ENCODE peak calls at places on chromosomes 12 and 14, in five cellular contexts. K is mammary epithelial cell, P is astrocyte, C is uterus, S is AG04450. W is an unnamed sample.

GRCh38 chr12:70176290-70176689 is 66.9 kb upstream of the CNOT2 start:
- DNase-seq in K (no peak), P (no peak), C (no peak), S (no peak), W (no peak)

GRCh38 chr12:11812558-11813421 is 163.3 kb downstream of the ETV6 start:
- DNase-seq in K (peak), P (no peak), C (no peak), S (no peak), W (no peak)

GRCh38 chr14:34797747-34798583 is 77.2 kb downstream of the BAZ1A start:
- DNase-seq in K (no peak), P (no peak), C (no peak), S (no peak), W (no peak)

GRCh38 chr12:116635487-116635886 is 76.3 kb downstream of the MAP1LC3B2 start:
- DNase-seq in K (no peak), P (no peak), C (no peak), S (no peak), W (no peak)

GRCh38 chr12:63222582-63222981 is 71.6 kb upstream of the AVPR1A start:
- DNase-seq in K (no peak), P (no peak), C (no peak), S (no peak), W (no peak)

GRCh38 chr14:21382095-21382494 is 1.7 kb downstream of the SUPT16H start:
- DNase-seq in K (no peak), P (peak), C (no peak), S (no peak), W (no peak)

GRCh38 chr12:128787827-128788226 is 35.9 kb downstream of the SLC15A4 start:
- DNase-seq in K (no peak), P (no peak), C (no peak), S (no peak), W (no peak)

GRCh38 chr14:105075364-105076295 is 10.4 kb upstream of the GPR132 start:
- DNase-seq in K (no peak), P (no peak), C (no peak), S (no peak), W (no peak)

GRCh38 chr14:25518347-25518746 is 468.4 kb upstream of the STXBP6 start:
- DNase-seq in K (no peak), P (no peak), C (no peak), S (no peak), W (no peak)

GRCh38 chr12:1529862-1530591 is 64.4 kb downstream of the FBXL14 start:
- DNase-seq in K (no peak), P (no peak), C (no peak), S (no peak), W (no peak)

GRCh38 chr12:45685680-45686079 is 43.8 kb upstream of the ARID2 start:
- DNase-seq in K (no peak), P (no peak), C (no peak), S (no peak), W (no peak)

GRCh38 chr14:106848330-106849121 is 1322.1 kb downstream of the TMEM121 start:
- DNase-seq in K (peak), P (no peak), C (peak), S (no peak), W (peak)

GRCh38 chr12:58966939-58967338 is 46.6 kb upstream of the LRIG3 start:
- DNase-seq in K (peak), P (peak), C (no peak), S (no peak), W (no peak)

GRCh38 chr12:32501835-32502333 is 102.5 kb downstream of the FGD4 start:
- DNase-seq in K (peak), P (peak), C (peak), S (peak), W (peak)

GRCh38 chr12:20369164-20370000 is 1.0 kb downstream of the PDE3A start:
- DNase-seq in K (peak), P (peak), C (peak), S (no peak), W (no peak)

GRCh38 chr14:82694820-82695219 is 1161.2 kb upstream of the SEL1L start:
- DNase-seq in K (no peak), P (no peak), C (no peak), S (no peak), W (peak)

GRCh38 chr12:2552000-2552399 is 242.8 kb upstream of the FKBP4 start:
- DNase-seq in K (no peak), P (no peak), C (no peak), S (no peak), W (no peak)

GRCh38 chr14:88129306-88130056 is 124.5 kb downstream of the GPR65 start:
- DNase-seq in K (no peak), P (peak), C (no peak), S (no peak), W (no peak)

GRCh38 chr12:52522346-52523011 is 2.3 kb upstream of the KRT5 start:
- DNase-seq in K (peak), P (peak), C (no peak), S (no peak), W (peak)

DNA sequence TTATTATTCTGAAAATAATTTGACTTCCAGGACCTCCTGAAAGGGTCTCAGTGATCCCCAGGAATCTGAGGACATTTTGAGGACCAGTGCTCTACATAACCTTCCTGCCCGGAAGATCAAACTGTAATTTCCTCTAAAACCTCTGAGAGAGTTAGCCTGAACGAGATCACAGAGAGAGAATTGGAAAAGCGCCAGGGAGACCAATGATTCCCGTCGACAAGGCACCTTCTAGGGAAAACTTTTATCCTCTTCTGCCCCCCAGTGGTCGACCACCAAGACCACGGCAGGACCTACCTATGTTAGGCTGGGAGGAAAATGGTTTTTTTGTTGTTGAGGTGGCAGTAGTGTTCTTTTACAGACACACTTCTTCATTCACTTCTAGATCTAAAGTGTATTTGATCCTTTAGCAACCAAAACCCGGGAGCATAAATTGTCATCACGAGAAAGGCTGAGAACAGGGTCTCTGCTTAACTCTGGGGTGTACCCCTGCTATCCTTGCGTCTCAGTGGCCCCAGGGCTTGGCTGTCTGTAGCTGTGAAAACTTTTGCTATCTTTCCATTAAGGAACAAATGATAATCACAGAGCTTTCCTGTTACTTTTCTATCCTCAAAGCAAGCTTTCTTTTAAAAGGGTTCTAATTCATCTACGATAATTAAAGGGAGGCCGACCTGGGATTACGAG is 62.9 kb upstream of the NID2 start:
- DNase-seq in K (peak), P (peak), C (peak), S (peak), W (peak)
- TF ChIP-seq CTCF in K (peak), P (peak), C (peak), S (peak), W (peak)

DNA sequence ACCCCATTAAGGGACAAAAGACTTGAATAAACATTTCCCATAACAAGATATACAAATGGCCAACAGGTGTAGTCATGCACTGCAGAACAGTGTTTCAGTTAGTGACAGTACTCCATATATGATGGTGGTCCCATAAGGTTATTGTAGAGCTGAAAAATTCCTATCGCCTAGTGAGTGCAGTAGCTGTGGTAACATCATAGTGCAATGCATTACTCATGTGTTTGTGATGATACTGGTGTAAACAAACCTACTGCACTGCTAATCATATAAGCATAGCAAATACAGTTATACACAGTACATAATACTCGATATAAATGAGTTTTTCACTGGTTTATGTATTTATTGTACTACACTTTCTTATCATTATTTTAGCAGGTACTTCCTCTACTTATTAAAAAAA is 168.7 kb downstream of the C12orf75 start:
- DNase-seq in K (no peak), P (no peak), C (no peak), S (no peak), W (no peak)
- H3K27ac ChIP-seq in K (no peak), P (no peak), C (no peak), S (no peak), W (no peak)

GRCh38 chr14:99779751-99780150 is 13.5 kb upstream of the EML1 start:
- DNase-seq in K (peak), P (peak), C (no peak), S (no peak), W (no peak)
- TF ChIP-seq CTCF in K (no peak), P (no peak), C (no peak), S (no peak), W (no peak)

GRCh38 chr12:120264086-120264485 is 1.4 kb downstream of the PXN start:
- DNase-seq in K (no peak), P (no peak), C (no peak), S (no peak), W (no peak)
- H3K27ac ChIP-seq in K (peak), P (peak), C (peak), S (peak), W (peak)

DNA sequence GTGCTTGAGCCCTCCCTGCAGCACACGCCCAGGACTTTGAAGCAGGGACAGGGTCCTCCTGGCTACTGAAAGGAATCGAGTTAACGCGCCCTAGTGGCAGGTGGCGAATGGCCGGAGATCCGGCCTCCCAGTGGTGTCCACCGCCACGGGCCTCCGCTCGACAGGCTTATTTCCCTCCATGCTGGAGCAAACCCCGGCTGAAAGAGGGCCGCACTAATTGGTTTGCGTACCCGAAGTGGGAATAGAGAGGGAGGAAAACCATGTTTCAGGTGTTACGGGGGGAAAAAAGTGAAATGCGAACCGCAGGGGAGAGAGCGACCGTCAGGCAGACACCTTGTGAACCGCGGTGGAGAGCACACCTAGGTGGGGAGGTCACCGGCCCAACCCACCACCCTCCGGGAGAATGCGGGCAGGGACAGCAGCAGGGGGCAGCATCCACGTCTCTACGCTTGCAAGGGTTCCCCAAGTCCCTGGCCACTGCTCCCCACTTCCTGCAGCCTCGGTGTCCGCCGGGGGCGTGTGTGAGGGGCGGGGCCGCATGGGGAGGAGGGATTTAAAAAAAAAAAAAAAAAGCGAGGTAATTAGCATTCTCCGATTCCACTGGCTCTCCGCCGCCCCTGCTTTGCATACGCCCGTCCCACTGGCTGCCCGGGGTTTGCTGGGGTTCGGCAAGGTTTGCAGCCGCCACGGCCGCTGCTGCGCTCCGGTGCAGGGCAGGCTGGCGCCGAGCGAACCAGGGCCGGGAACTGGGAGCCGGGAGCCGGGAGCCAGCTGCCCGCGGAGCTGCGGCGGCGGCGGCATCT is 224.6 kb upstream of the CRY1 start:
- DNase-seq in K (peak), P (peak), C (no peak), S (peak), W (peak)
- TF ChIP-seq CTCF in K (peak), P (peak), C (no peak), S (peak), W (peak)

GRCh38 chr12:109085590-109085989 is 7.7 kb downstream of the ALKBH2 start:
- DNase-seq in K (no peak), P (no peak), C (no peak), S (no peak), W (no peak)
- H3K27ac ChIP-seq in K (no peak), P (no peak), C (no peak), S (no peak), W (peak)

DNA sequence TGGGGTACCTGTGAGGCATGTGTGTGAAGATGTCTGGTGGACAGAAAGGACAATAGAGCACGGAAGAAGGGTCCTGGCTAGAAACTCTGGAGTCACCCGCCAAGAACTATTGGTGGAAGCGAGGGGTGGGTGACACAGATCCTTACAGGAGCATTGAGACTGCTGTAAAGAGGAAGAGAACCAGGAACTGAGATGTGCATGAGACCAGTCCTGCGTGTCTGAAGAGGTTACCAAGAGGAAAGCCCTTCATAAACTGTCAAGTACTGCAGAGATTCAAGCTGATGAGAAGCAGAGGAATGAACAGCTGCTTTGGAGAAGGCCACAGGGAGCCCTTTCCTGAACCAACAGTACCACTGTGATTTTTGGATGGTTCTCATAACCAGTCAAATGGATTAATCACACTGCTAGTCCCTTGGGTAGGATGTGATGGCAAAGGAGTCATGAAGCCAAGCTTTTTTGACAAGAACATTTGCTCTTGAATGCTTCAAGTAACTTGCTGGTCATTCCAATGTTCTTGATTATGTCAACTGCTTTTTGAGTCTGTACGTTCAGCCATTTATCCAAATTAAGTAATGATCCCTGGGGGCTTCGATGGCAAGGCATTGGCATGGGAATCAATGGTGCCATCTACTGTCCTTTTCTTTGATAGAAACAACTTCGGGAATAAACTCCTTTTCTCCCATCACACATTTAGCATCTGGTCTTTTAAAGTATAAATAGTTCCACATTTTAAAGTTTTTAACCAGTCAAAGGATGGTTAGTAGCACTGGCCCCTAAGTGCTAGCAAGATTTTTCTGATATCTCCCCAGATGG is 42.9 kb downstream of the GPR135 start:
- DNase-seq in K (no peak), P (no peak), C (no peak), S (no peak), W (no peak)
- TF ChIP-seq CTCF in K (peak), P (no peak), C (no peak), S (no peak), W (no peak)

GRCh38 chr14:99589031-99589441 is 15.0 kb downstream of the CCDC85C start:
- DNase-seq in K (no peak), P (no peak), C (no peak), S (no peak), W (no peak)

GRCh38 chr14:99590746-99591555 is 13.1 kb downstream of the CCDC85C start:
- DNase-seq in K (no peak), P (peak), C (peak), S (no peak), W (no peak)

GRCh38 chr14:99587463-99588278 is 16.3 kb downstream of the CCDC85C start:
- DNase-seq in K (no peak), P (no peak), C (no peak), S (no peak), W (no peak)

GRCh38 chr14:99592394-99592793 is 11.6 kb downstream of the CCDC85C start:
- DNase-seq in K (no peak), P (no peak), C (no peak), S (no peak), W (no peak)

DNA sequence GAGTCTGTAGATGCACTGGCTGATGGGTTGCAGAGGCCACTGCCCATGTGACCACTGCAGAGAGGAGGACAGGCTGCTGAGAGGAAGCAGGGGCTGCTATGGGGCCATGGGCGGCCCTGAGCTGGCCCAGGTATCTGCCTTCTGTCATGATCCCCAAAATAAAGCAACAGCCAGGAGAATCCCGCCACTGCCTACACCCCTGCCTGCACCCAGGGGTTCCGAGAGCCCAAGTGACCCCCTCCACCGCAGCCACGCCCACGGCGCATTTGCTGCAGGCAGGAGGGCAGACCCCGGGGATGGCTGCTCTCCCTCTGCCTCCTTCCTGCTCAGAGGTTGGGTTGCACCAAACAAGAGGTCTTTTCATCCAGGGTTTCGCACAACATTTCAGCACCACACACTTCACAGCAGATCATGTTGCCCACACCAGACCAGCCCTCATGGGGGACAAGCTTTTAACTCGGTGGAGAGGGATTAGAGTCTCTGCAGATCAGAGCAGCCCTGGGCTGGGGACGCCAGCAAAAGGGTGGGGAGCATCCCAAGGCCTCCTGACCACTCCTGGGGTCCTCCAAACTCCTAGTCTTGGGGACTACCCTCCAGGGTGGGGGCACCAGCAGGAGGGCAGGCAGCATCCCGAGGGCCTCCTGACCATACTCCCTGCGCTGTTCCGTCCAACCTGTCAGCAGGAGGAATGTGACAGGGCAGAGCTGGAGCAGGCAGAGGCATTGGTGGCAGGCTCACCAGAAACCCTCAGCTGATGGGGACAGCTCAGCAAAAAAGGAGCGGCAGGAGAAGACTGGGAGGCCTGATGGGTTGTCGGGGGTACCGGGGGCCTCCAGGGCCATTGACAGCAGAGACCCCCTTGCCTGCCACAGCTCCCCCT is 14.1 kb downstream of the CCDC85C start:
- DNase-seq in K (no peak), P (no peak), C (no peak), S (no peak), W (no peak)
- H3K27ac ChIP-seq in K (no peak), P (no peak), C (peak), S (no peak), W (peak)

DNA sequence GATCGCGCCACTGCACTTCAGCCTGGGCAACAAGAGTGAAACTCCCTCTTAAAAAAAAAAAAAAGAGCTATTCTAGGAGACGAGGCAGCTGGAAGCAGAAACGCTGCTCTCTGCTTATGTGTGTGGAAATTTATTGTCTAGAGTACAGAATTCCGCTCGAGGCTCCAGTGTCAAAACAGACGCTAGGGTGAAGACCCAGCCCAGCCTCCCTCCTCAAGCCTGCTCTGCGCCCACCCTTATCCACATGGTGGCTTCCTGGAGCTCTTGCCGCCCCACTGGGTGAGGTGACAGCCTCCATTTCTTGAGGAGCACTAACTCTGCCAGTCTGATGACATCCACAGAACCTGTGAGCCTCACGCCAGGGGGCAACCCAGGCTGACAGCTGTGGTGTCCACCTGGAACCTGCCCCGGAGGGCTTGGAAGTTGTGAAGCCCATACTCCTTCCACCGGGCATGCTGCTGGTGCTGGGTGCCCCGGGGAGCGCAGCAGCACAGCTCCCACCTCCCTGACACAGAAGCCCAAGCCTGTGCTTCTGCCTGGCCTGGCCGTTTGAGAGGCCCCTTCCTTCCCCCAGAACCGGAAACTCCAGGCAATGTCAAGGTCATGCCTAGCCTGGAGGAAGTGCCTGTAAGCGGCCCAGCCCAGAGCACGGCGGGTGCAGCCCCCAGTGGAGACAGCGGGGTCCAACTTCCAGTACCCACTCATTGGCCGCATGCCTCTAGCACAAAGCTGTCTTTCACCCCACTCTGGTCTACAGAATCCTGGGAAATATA is 49.4 kb upstream of the DLK1 start:
- DNase-seq in K (no peak), P (no peak), C (peak), S (no peak), W (no peak)
- TF ChIP-seq CTCF in K (no peak), P (no peak), C (no peak), S (no peak), W (no peak)

W was measured in RWPE1.